ENCODE peak calls at places on chromosomes 13 and 19, in seven cellular contexts. One of them, this sample, is unnamed.
A peak's percentile ranks its signal among the peaks of the same experiment; 100 is the strongest.

GRCh38 chr19:48630289-48631036 is 6.7 kb downstream of the DBP start:
- DNase-seq in upper lobe of right lung: peak; percentile 78
- DNase-seq in heart left ventricle: peak; percentile 90
- DNase-seq in cardiac muscle cell: peak; percentile 85
- DNase-seq in psoas muscle: peak; percentile 84
- DNase-seq in dorsolateral prefrontal cortex: peak; percentile 58
- DNase-seq in HL-60: no peak
- DNase-seq in this sample: no peak

GRCh38 chr19:34201133-34201532 is 28.8 kb downstream of the LSM14A start:
- DNase-seq in upper lobe of right lung: no peak
- DNase-seq in heart left ventricle: no peak
- DNase-seq in cardiac muscle cell: no peak
- DNase-seq in psoas muscle: no peak
- DNase-seq in dorsolateral prefrontal cortex: no peak
- DNase-seq in HL-60: no peak
- DNase-seq in this sample: no peak

GRCh38 chr19:18432275-18433038 is 5.5 kb downstream of the ISYNA1 start:
- DNase-seq in upper lobe of right lung: no peak
- DNase-seq in heart left ventricle: no peak
- DNase-seq in cardiac muscle cell: no peak
- DNase-seq in psoas muscle: no peak
- DNase-seq in dorsolateral prefrontal cortex: no peak
- DNase-seq in HL-60: no peak
- DNase-seq in this sample: no peak

GRCh38 chr13:106795847-106796246 is 227.9 kb upstream of the ARGLU1 start:
- DNase-seq in upper lobe of right lung: no peak
- DNase-seq in heart left ventricle: no peak
- DNase-seq in cardiac muscle cell: peak; percentile 10
- DNase-seq in psoas muscle: no peak
- DNase-seq in dorsolateral prefrontal cortex: no peak
- DNase-seq in HL-60: no peak
- DNase-seq in this sample: no peak

GRCh38 chr13:110339263-110339662 is 32.2 kb downstream of the COL4A2 start:
- DNase-seq in upper lobe of right lung: peak; percentile 16
- DNase-seq in heart left ventricle: no peak
- DNase-seq in cardiac muscle cell: no peak
- DNase-seq in psoas muscle: no peak
- DNase-seq in dorsolateral prefrontal cortex: no peak
- DNase-seq in HL-60: no peak
- DNase-seq in this sample: no peak

GRCh38 chr19:15210323-15210774 is 9.6 kb upstream of the NOTCH3 start:
- DNase-seq in upper lobe of right lung: peak; percentile 73
- DNase-seq in heart left ventricle: peak; percentile 77
- DNase-seq in cardiac muscle cell: peak; percentile 55
- DNase-seq in psoas muscle: peak; percentile 69
- DNase-seq in dorsolateral prefrontal cortex: no peak
- DNase-seq in HL-60: peak; percentile 97
- DNase-seq in this sample: peak; percentile 68

GRCh38 chr13:85651440-85651839 is 147.8 kb downstream of the SLITRK6 start:
- DNase-seq in upper lobe of right lung: no peak
- DNase-seq in heart left ventricle: no peak
- DNase-seq in cardiac muscle cell: no peak
- DNase-seq in psoas muscle: no peak
- DNase-seq in dorsolateral prefrontal cortex: no peak
- DNase-seq in HL-60: no peak
- DNase-seq in this sample: peak; percentile 68

GRCh38 chr13:50928609-50929274 is 19.2 kb downstream of the RNASEH2B start:
- DNase-seq in upper lobe of right lung: no peak
- DNase-seq in heart left ventricle: no peak
- DNase-seq in cardiac muscle cell: peak; percentile 18
- DNase-seq in psoas muscle: no peak
- DNase-seq in dorsolateral prefrontal cortex: no peak
- DNase-seq in HL-60: no peak
- DNase-seq in this sample: no peak

GRCh38 chr13:97241761-97242160 is 19.6 kb downstream of the MBNL2 start:
- DNase-seq in upper lobe of right lung: no peak
- DNase-seq in heart left ventricle: no peak
- DNase-seq in cardiac muscle cell: no peak
- DNase-seq in psoas muscle: no peak
- DNase-seq in dorsolateral prefrontal cortex: no peak
- DNase-seq in HL-60: no peak
- DNase-seq in this sample: no peak

GRCh38 chr13:76861859-76862258 is 24.3 kb downstream of the KCTD12 start:
- DNase-seq in upper lobe of right lung: no peak
- DNase-seq in heart left ventricle: no peak
- DNase-seq in cardiac muscle cell: no peak
- DNase-seq in psoas muscle: no peak
- DNase-seq in dorsolateral prefrontal cortex: no peak
- DNase-seq in HL-60: no peak
- DNase-seq in this sample: no peak

GRCh38 chr19:58559275-58560006 is 1.0 kb upstream of the UBE2M start:
- DNase-seq in upper lobe of right lung: peak; percentile 96
- DNase-seq in heart left ventricle: peak; percentile 93
- DNase-seq in cardiac muscle cell: peak; percentile 95
- DNase-seq in psoas muscle: peak; percentile 96
- DNase-seq in dorsolateral prefrontal cortex: peak; percentile 94
- DNase-seq in HL-60: peak; percentile 95
- DNase-seq in this sample: peak; percentile 98

GRCh38 chr13:93652942-93653341 is 426.3 kb downstream of the GPC6 start:
- DNase-seq in upper lobe of right lung: no peak
- DNase-seq in heart left ventricle: no peak
- DNase-seq in cardiac muscle cell: no peak
- DNase-seq in psoas muscle: no peak
- DNase-seq in dorsolateral prefrontal cortex: no peak
- DNase-seq in HL-60: no peak
- DNase-seq in this sample: no peak

DNA sequence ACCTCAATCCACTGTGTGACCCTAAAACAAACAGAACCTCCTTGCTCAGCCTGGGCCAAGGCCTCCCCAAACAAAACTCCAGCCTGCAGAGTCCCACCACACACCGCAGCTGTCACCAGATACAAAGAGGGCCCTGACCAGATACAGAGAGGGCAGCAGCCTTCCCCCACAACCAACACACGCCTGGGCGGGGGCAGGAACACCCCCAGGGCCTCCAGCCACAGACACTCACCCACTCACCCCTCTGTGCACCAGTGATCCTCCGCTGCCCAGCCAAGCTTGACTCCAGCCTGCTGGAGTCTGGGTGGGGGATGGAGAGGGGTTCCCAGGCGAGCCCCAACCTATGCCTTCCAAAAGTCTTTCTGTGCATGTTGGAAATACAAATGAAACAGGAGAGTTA is 5.9 kb upstream of the CIRBP start:
- DNase-seq in upper lobe of right lung: no peak
- DNase-seq in heart left ventricle: no peak
- DNase-seq in cardiac muscle cell: no peak
- DNase-seq in psoas muscle: peak; percentile 53
- DNase-seq in dorsolateral prefrontal cortex: no peak
- DNase-seq in HL-60: no peak
- DNase-seq in this sample: no peak
- H3K27ac ChIP-seq in upper lobe of right lung: peak overlapping the region; percentile 95
- H3K27ac ChIP-seq in heart left ventricle: no peak overlapping the region
- H3K27ac ChIP-seq in cardiac muscle cell: peak overlapping the region; percentile 52
- H3K27ac ChIP-seq in psoas muscle: peak overlapping the region; percentile 85
- H3K27ac ChIP-seq in dorsolateral prefrontal cortex: no peak overlapping the region
- H3K27ac ChIP-seq in HL-60: no peak overlapping the region
- H3K27ac ChIP-seq in this sample: peak overlapping the region; percentile 100

GRCh38 chr19:5637971-5638370 is 15.1 kb downstream of the SAFB start:
- DNase-seq in upper lobe of right lung: no peak
- DNase-seq in heart left ventricle: no peak
- DNase-seq in cardiac muscle cell: no peak
- DNase-seq in psoas muscle: no peak
- DNase-seq in dorsolateral prefrontal cortex: no peak
- DNase-seq in HL-60: no peak
- DNase-seq in this sample: no peak
- TF ChIP-seq CTCF in upper lobe of right lung: no peak
- TF ChIP-seq CTCF in heart left ventricle: no peak
- TF ChIP-seq CTCF in cardiac muscle cell: no peak
- TF ChIP-seq CTCF in psoas muscle: no peak
- TF ChIP-seq CTCF in dorsolateral prefrontal cortex: no peak
- TF ChIP-seq CTCF in HL-60: no peak
- TF ChIP-seq CTCF in this sample: no peak

GRCh38 chr13:75055296-75055695 is 426.7 kb downstream of the TBC1D4 start:
- DNase-seq in upper lobe of right lung: no peak
- DNase-seq in heart left ventricle: no peak
- DNase-seq in cardiac muscle cell: no peak
- DNase-seq in psoas muscle: no peak
- DNase-seq in dorsolateral prefrontal cortex: no peak
- DNase-seq in HL-60: no peak
- DNase-seq in this sample: no peak

GRCh38 chr13:75050419-75051066 is 431.4 kb downstream of the TBC1D4 start:
- DNase-seq in upper lobe of right lung: no peak
- DNase-seq in heart left ventricle: no peak
- DNase-seq in cardiac muscle cell: peak; percentile 41
- DNase-seq in psoas muscle: no peak
- DNase-seq in dorsolateral prefrontal cortex: no peak
- DNase-seq in HL-60: no peak
- DNase-seq in this sample: no peak

GRCh38 chr13:75049936-75050335 is 432.0 kb downstream of the TBC1D4 start:
- DNase-seq in upper lobe of right lung: no peak
- DNase-seq in heart left ventricle: no peak
- DNase-seq in cardiac muscle cell: peak; percentile 5
- DNase-seq in psoas muscle: no peak
- DNase-seq in dorsolateral prefrontal cortex: no peak
- DNase-seq in HL-60: no peak
- DNase-seq in this sample: no peak

GRCh38 chr13:75052616-75053015 is 429.4 kb downstream of the TBC1D4 start:
- DNase-seq in upper lobe of right lung: no peak
- DNase-seq in heart left ventricle: no peak
- DNase-seq in cardiac muscle cell: no peak
- DNase-seq in psoas muscle: no peak
- DNase-seq in dorsolateral prefrontal cortex: no peak
- DNase-seq in HL-60: no peak
- DNase-seq in this sample: no peak
- H3K27ac ChIP-seq in upper lobe of right lung: no peak overlapping the region
- H3K27ac ChIP-seq in heart left ventricle: no peak overlapping the region
- H3K27ac ChIP-seq in cardiac muscle cell: no peak overlapping the region
- H3K27ac ChIP-seq in psoas muscle: no peak overlapping the region
- H3K27ac ChIP-seq in dorsolateral prefrontal cortex: no peak overlapping the region
- H3K27ac ChIP-seq in HL-60: no peak overlapping the region
- H3K27ac ChIP-seq in this sample: no peak overlapping the region

GRCh38 chr19:9323919-9324583 is at the start of gene ZNF559:
- DNase-seq in upper lobe of right lung: peak; percentile 97
- DNase-seq in heart left ventricle: peak; percentile 97
- DNase-seq in cardiac muscle cell: peak; percentile 98
- DNase-seq in psoas muscle: peak; percentile 95
- DNase-seq in dorsolateral prefrontal cortex: peak; percentile 87
- DNase-seq in HL-60: peak; percentile 95
- DNase-seq in this sample: peak; percentile 97
- TF ChIP-seq CTCF in upper lobe of right lung: peak; percentile 42
- TF ChIP-seq CTCF in heart left ventricle: no peak
- TF ChIP-seq CTCF in cardiac muscle cell: peak; percentile 40
- TF ChIP-seq CTCF in psoas muscle: no peak
- TF ChIP-seq CTCF in dorsolateral prefrontal cortex: no peak
- TF ChIP-seq CTCF in HL-60: no peak
- TF ChIP-seq CTCF in this sample: peak; percentile 27

DNA sequence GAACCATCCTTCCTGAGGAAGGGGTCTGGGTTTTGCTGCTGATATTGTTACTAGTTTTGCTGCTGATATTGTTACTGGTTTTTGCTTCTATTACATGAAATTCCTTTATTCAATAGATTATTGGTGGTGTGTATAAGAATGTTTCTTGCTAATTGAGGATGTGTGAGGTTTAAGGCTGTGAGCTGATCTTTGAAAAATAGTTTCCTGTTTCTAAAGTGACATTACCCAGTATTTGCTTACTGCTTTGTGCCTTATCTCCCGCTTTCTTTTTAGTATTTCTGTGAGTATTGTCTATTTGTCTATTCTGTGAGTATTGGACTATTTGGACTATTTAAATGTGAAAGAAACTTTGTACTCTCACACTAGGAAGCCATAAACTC is 38.2 kb upstream of the C1QTNF9 start:
- DNase-seq in upper lobe of right lung: no peak
- DNase-seq in heart left ventricle: no peak
- DNase-seq in cardiac muscle cell: no peak
- DNase-seq in psoas muscle: no peak
- DNase-seq in dorsolateral prefrontal cortex: no peak
- DNase-seq in HL-60: no peak
- DNase-seq in this sample: no peak
- H3K27ac ChIP-seq in upper lobe of right lung: peak overlapping the region; percentile 94
- H3K27ac ChIP-seq in heart left ventricle: peak overlapping the region; percentile 85
- H3K27ac ChIP-seq in cardiac muscle cell: peak overlapping the region; percentile 24
- H3K27ac ChIP-seq in psoas muscle: peak overlapping the region; percentile 68
- H3K27ac ChIP-seq in dorsolateral prefrontal cortex: peak overlapping the region; percentile 78
- H3K27ac ChIP-seq in HL-60: no peak overlapping the region
- H3K27ac ChIP-seq in this sample: no peak overlapping the region

This sample was measured in RWPE1.